ENCODE peak calls at places on chromosome 13, in four cellular contexts. One of them, this sample, is unnamed.

GRCh38 chr13:20482275-20482761 is 43.3 kb downstream of the CRYL1 start:
- DNase-seq in activated T-helper 1 cell treated with Interleukin-2 at 50 U/mL for 16 hours: no peak
- DNase-seq in substantia nigra: no peak
- DNase-seq in astrocyte of the cerebellum: no peak
- DNase-seq in this sample: no peak

GRCh38 chr13:111316161-111316730 is 4.2 kb upstream of the TEX29 start:
- DNase-seq in activated T-helper 1 cell treated with Interleukin-2 at 50 U/mL for 16 hours: no peak
- DNase-seq in substantia nigra: no peak
- DNase-seq in astrocyte of the cerebellum: no peak
- DNase-seq in this sample: no peak

GRCh38 chr13:50721664-50721976 is 121.9 kb downstream of the DLEU7 start:
- DNase-seq in activated T-helper 1 cell treated with Interleukin-2 at 50 U/mL for 16 hours: no peak
- DNase-seq in substantia nigra: no peak
- DNase-seq in astrocyte of the cerebellum: no peak
- DNase-seq in this sample: no peak

GRCh38 chr13:48491423-48492122 is 41.3 kb downstream of the RCBTB2 start:
- DNase-seq in activated T-helper 1 cell treated with Interleukin-2 at 50 U/mL for 16 hours: no peak
- DNase-seq in substantia nigra: no peak
- DNase-seq in astrocyte of the cerebellum: no peak
- DNase-seq in this sample: peak

GRCh38 chr13:89380101-89380500 is 1708.9 kb downstream of the SLITRK5 start:
- DNase-seq in activated T-helper 1 cell treated with Interleukin-2 at 50 U/mL for 16 hours: no peak
- DNase-seq in substantia nigra: no peak
- DNase-seq in astrocyte of the cerebellum: no peak
- DNase-seq in this sample: peak

GRCh38 chr13:113933901-113934300 is 40.0 kb downstream of the C13orf46 start:
- DNase-seq in activated T-helper 1 cell treated with Interleukin-2 at 50 U/mL for 16 hours: no peak
- DNase-seq in substantia nigra: no peak
- DNase-seq in astrocyte of the cerebellum: no peak
- DNase-seq in this sample: no peak

GRCh38 chr13:102812616-102813287 is 13.8 kb downstream of the BIVM start:
- DNase-seq in activated T-helper 1 cell treated with Interleukin-2 at 50 U/mL for 16 hours: no peak
- DNase-seq in substantia nigra: no peak
- DNase-seq in astrocyte of the cerebellum: no peak
- DNase-seq in this sample: peak

GRCh38 chr13:93180376-93180966 is 46.1 kb upstream of the GPC6 start:
- DNase-seq in activated T-helper 1 cell treated with Interleukin-2 at 50 U/mL for 16 hours: no peak
- DNase-seq in substantia nigra: no peak
- DNase-seq in astrocyte of the cerebellum: peak
- DNase-seq in this sample: no peak

GRCh38 chr13:41649659-41650058 is 192.3 kb downstream of the RGCC start:
- DNase-seq in activated T-helper 1 cell treated with Interleukin-2 at 50 U/mL for 16 hours: no peak
- DNase-seq in substantia nigra: no peak
- DNase-seq in astrocyte of the cerebellum: no peak
- DNase-seq in this sample: no peak

GRCh38 chr13:21478881-21479808 is 20.0 kb upstream of the ZDHHC20 start:
- DNase-seq in activated T-helper 1 cell treated with Interleukin-2 at 50 U/mL for 16 hours: no peak
- DNase-seq in substantia nigra: no peak
- DNase-seq in astrocyte of the cerebellum: peak
- DNase-seq in this sample: peak

GRCh38 chr13:40336228-40337221 is 329.9 kb downstream of the FOXO1 start:
- DNase-seq in activated T-helper 1 cell treated with Interleukin-2 at 50 U/mL for 16 hours: no peak
- DNase-seq in substantia nigra: no peak
- DNase-seq in astrocyte of the cerebellum: no peak
- DNase-seq in this sample: no peak

GRCh38 chr13:95403349-95404140 is 102.3 kb upstream of the ABCC4 start:
- DNase-seq in activated T-helper 1 cell treated with Interleukin-2 at 50 U/mL for 16 hours: no peak
- DNase-seq in substantia nigra: no peak
- DNase-seq in astrocyte of the cerebellum: no peak
- DNase-seq in this sample: no peak

GRCh38 chr13:23418776-23419683 is 14.5 kb downstream of the SACS start:
- DNase-seq in activated T-helper 1 cell treated with Interleukin-2 at 50 U/mL for 16 hours: no peak
- DNase-seq in substantia nigra: no peak
- DNase-seq in astrocyte of the cerebellum: no peak
- DNase-seq in this sample: no peak

GRCh38 chr13:100100115-100100879 is 11.4 kb downstream of the PCCA start:
- DNase-seq in activated T-helper 1 cell treated with Interleukin-2 at 50 U/mL for 16 hours: no peak
- DNase-seq in substantia nigra: no peak
- DNase-seq in astrocyte of the cerebellum: peak
- DNase-seq in this sample: peak

GRCh38 chr13:113398963-113399754 is 35.2 kb upstream of the GRTP1 start:
- DNase-seq in activated T-helper 1 cell treated with Interleukin-2 at 50 U/mL for 16 hours: no peak
- DNase-seq in substantia nigra: no peak
- DNase-seq in astrocyte of the cerebellum: peak
- DNase-seq in this sample: no peak

GRCh38 chr13:42808572-42808971 is 27.2 kb downstream of the FAM216B start:
- DNase-seq in activated T-helper 1 cell treated with Interleukin-2 at 50 U/mL for 16 hours: no peak
- DNase-seq in substantia nigra: no peak
- DNase-seq in astrocyte of the cerebellum: no peak
- DNase-seq in this sample: no peak

GRCh38 chr13:110713981-110714797 is 689 bp downstream of the ING1 start:
- DNase-seq in activated T-helper 1 cell treated with Interleukin-2 at 50 U/mL for 16 hours: peak
- DNase-seq in substantia nigra: peak
- DNase-seq in astrocyte of the cerebellum: no peak
- DNase-seq in this sample: peak

GRCh38 chr13:27455331-27455855 is 5.0 kb upstream of the MTIF3 start:
- DNase-seq in activated T-helper 1 cell treated with Interleukin-2 at 50 U/mL for 16 hours: no peak
- DNase-seq in substantia nigra: no peak
- DNase-seq in astrocyte of the cerebellum: no peak
- DNase-seq in this sample: no peak

GRCh38 chr13:99290890-99291289 is 16.3 kb downstream of the GPR183 start:
- DNase-seq in activated T-helper 1 cell treated with Interleukin-2 at 50 U/mL for 16 hours: no peak
- DNase-seq in substantia nigra: no peak
- DNase-seq in astrocyte of the cerebellum: no peak
- DNase-seq in this sample: no peak

GRCh38 chr13:40087021-40088002 is 431.9 kb downstream of the COG6 start:
- DNase-seq in activated T-helper 1 cell treated with Interleukin-2 at 50 U/mL for 16 hours: no peak
- DNase-seq in substantia nigra: no peak
- DNase-seq in astrocyte of the cerebellum: no peak
- DNase-seq in this sample: peak

GRCh38 chr13:36870050-36870692 is 49.9 kb downstream of the SMAD9 start:
- DNase-seq in activated T-helper 1 cell treated with Interleukin-2 at 50 U/mL for 16 hours: no peak
- DNase-seq in substantia nigra: no peak
- DNase-seq in astrocyte of the cerebellum: no peak
- DNase-seq in this sample: no peak

GRCh38 chr13:76570485-76570884 is 315.7 kb downstream of the KCTD12 start:
- DNase-seq in activated T-helper 1 cell treated with Interleukin-2 at 50 U/mL for 16 hours: no peak
- DNase-seq in substantia nigra: no peak
- DNase-seq in astrocyte of the cerebellum: peak
- DNase-seq in this sample: no peak

This sample was measured in kidney tubule cell.